ENCODE peak calls at places on chromosomes 6 and 20, in eight cellular contexts. U, Z, E, P, S, A, V and C are unnamed samples.

GRCh38 chr6:125201961-125202729 is 48.6 kb downstream of the TPD52L1 start:
- DNase-seq in E (peak), V (peak), Z (no peak), U (no peak), P (peak), S (no peak), A (no peak), C (peak)

GRCh38 chr6:75287424-75287823 is 2.8 kb upstream of the TMEM30A start:
- DNase-seq in V (no peak), P (no peak), E (no peak), A (no peak), U (no peak), S (no peak), Z (no peak), C (no peak)

GRCh38 chr6:148064406-148065134 is 278.1 kb upstream of the SASH1 start:
- DNase-seq in E (peak), P (peak), A (no peak), U (no peak), Z (no peak), V (no peak), S (no peak), C (no peak)

GRCh38 chr6:35602133-35602946 is 86.4 kb downstream of the FKBP5 start:
- DNase-seq in U (no peak), S (no peak), E (peak), V (no peak), Z (no peak), A (no peak), P (peak), C (no peak)

GRCh38 chr6:157019115-157019628 is 242.0 kb downstream of the ARID1B start:
- DNase-seq in P (peak), Z (no peak), A (no peak), S (peak), U (no peak), E (peak), V (no peak), C (no peak)

GRCh38 chr20:53149184-53149651 is 177.1 kb downstream of the TSHZ2 start:
- DNase-seq in A (no peak), Z (no peak), V (no peak), E (no peak), P (no peak), S (no peak), U (no peak), C (no peak)

GRCh38 chr6:105137388-105137787 is 42.4 kb downstream of the POPDC3 start:
- DNase-seq in S (no peak), E (no peak), V (no peak), A (peak), P (peak), Z (no peak), U (no peak), C (peak)

GRCh38 chr6:36853325-36853724 is 14.1 kb upstream of the CPNE5 start:
- DNase-seq in Z (no peak), A (no peak), E (peak), V (no peak), S (no peak), P (peak), U (no peak), C (peak)

GRCh38 chr6:16316741-16317251 is 78.4 kb downstream of the GMPR start:
- DNase-seq in P (peak), U (no peak), S (peak), Z (peak), E (peak), V (no peak), A (no peak), C (no peak)

GRCh38 chr6:154510144-154510905 is at the start of gene CNKSR3:
- DNase-seq in U (no peak), A (peak), Z (no peak), S (peak), E (peak), V (peak), P (peak), C (peak)

GRCh38 chr20:6212903-6213302 is 90.1 kb upstream of the FERMT1 start:
- DNase-seq in Z (peak), S (no peak), A (no peak), E (no peak), V (no peak), P (no peak), U (no peak), C (no peak)

GRCh38 chr20:43193443-43193842 is 3.7 kb upstream of the PTPRT start:
- DNase-seq in P (no peak), S (no peak), Z (no peak), E (no peak), V (no peak), A (no peak), U (no peak), C (no peak)

GRCh38 chr6:159522877-159523547 is 170.0 kb downstream of the SOD2 start:
- DNase-seq in E (no peak), V (no peak), S (no peak), U (no peak), P (no peak), Z (no peak), A (no peak), C (no peak)